ENCODE peak calls at places on chromosomes 5 and 9, in seven cellular contexts. M, I, G, E, H, V and C are unnamed samples.
A peak's percentile ranks its signal among the peaks of the same experiment; 100 is the strongest.

GRCh38 chr9:33437898-33438297 is 9.5 kb downstream of the AQP3 start:
- DNase-seq in G (no peak), H (no peak), V (no peak), I (no peak), E (no peak), M (no peak), C (no peak)

GRCh38 chr9:87792831-87793288 is 66.9 kb downstream of the CTSL start:
- DNase-seq in I (peak; percentile 75), G (peak; percentile 47), E (peak; percentile 95), V (peak; percentile 96), M (peak; percentile 56), H (peak; percentile 81), C (no peak)

GRCh38 chr9:94084314-94084713 is at the start of gene PTPDC1:
- DNase-seq in E (peak; percentile 33), M (peak; percentile 8), G (peak; percentile 83), I (peak; percentile 76), V (peak; percentile 83), H (peak; percentile 73), C (peak; percentile 41)

GRCh38 chr9:68462004-68462775 is 78.5 kb downstream of the TMEM252 start:
- DNase-seq in V (peak; percentile 2), I (peak; percentile 45), G (no peak), H (no peak), E (no peak), M (no peak), C (no peak)

GRCh38 chr9:89775641-89776040 is 170.8 kb downstream of the GADD45G start:
- DNase-seq in E (no peak), I (no peak), H (no peak), G (no peak), M (no peak), V (no peak), C (no peak)

GRCh38 chr5:76715734-76716455 is at the start of gene F2R:
- DNase-seq in E (peak; percentile 69), M (peak; percentile 94), G (peak; percentile 83), H (peak; percentile 76), I (peak; percentile 81), V (peak; percentile 78), C (peak; percentile 82)

GRCh38 chr5:1394881-1395860 is 50.1 kb downstream of the SLC6A3 start:
- DNase-seq in G (no peak), H (no peak), M (no peak), E (no peak), V (no peak), I (no peak), C (no peak)

GRCh38 chr5:80082731-80083114 is 47.6 kb downstream of the THBS4 start:
- DNase-seq in G (peak; percentile 89), I (peak; percentile 71), V (peak; percentile 78), H (peak; percentile 80), E (peak; percentile 73), M (peak; percentile 59), C (peak; percentile 65)

GRCh38 chr9:128607642-128608350 is 48.9 kb downstream of the DYNC2I2 start:
- DNase-seq in E (no peak), V (peak; percentile 52), I (peak; percentile 62), H (peak; percentile 84), M (no peak), G (no peak), C (no peak)

GRCh38 chr5:94329115-94329514 is 289.3 kb downstream of the KIAA0825 start:
- DNase-seq in E (peak; percentile 4), I (no peak), V (no peak), G (no peak), H (no peak), M (no peak), C (no peak)

GRCh38 chr9:90344013-90344412 is 298.6 kb downstream of the DIRAS2 start:
- DNase-seq in M (no peak), I (peak; percentile 34), V (peak; percentile 54), E (no peak), H (peak; percentile 74), G (no peak), C (no peak)

GRCh38 chr5:149130932-149131273 is 10.4 kb upstream of the ABLIM3 start:
- DNase-seq in I (peak; percentile 46), M (no peak), V (no peak), E (no peak), G (no peak), H (no peak), C (no peak)

GRCh38 chr5:30498972-30499371 is 694.5 kb upstream of the CDH6 start:
- DNase-seq in H (no peak), M (no peak), G (no peak), E (no peak), I (no peak), V (no peak), C (no peak)

GRCh38 chr9:9746826-9747225 is 866.0 kb downstream of the PTPRD start:
- DNase-seq in G (no peak), E (no peak), I (no peak), M (peak; percentile 26), H (no peak), V (no peak), C (no peak)

GRCh38 chr9:35733109-35733541 is 659 bp downstream of the CREB3 start:
- DNase-seq in I (peak; percentile 75), G (peak; percentile 78), H (peak; percentile 87), E (peak; percentile 78), M (peak; percentile 70), V (peak; percentile 57), C (peak; percentile 45)

GRCh38 chr5:43075319-43076293 is 35.5 kb upstream of the ANXA2R start:
- DNase-seq in I (no peak), G (no peak), H (no peak), M (peak; percentile 46), V (peak; percentile 68), E (no peak), C (no peak)

GRCh38 chr9:88953401-88954029 is 37.8 kb upstream of the S1PR3 start:
- DNase-seq in E (no peak), I (peak; percentile 84), M (peak; percentile 29), G (no peak), H (no peak), V (peak; percentile 65), C (no peak)

GRCh38 chr9:35673998-35674361 is 252 bp downstream of the CA9 start:
- DNase-seq in G (no peak), H (no peak), E (no peak), M (no peak), V (no peak), I (no peak), C (no peak)

GRCh38 chr9:124216474-124217176 is 41.1 kb upstream of the NEK6 start:
- DNase-seq in M (no peak), E (no peak), H (no peak), G (no peak), V (no peak), I (no peak), C (no peak)

GRCh38 chr9:131668439-131669233 is 71.2 kb downstream of the RAPGEF1 start:
- DNase-seq in H (peak; percentile 43), M (peak; percentile 80), V (peak; percentile 56), G (no peak), E (no peak), I (peak; percentile 88), C (no peak)

GRCh38 chr5:180785794-180786221 is 16.8 kb downstream of the MGAT1 start:
- DNase-seq in I (peak; percentile 83), G (peak; percentile 88), E (no peak), M (peak; percentile 67), V (peak; percentile 80), H (peak; percentile 61), C (no peak)

GRCh38 chr5:81749562-81750307 is 1.2 kb downstream of the SSBP2 start:
- DNase-seq in I (no peak), E (no peak), G (peak; percentile 55), H (peak; percentile 27), V (no peak), M (peak; percentile 14), C (peak; percentile 77)
- TF ChIP-seq CTCF in I (no peak), E (no peak), G (peak; percentile 20), H (no peak), V (no peak), M (peak; percentile 1), C (no peak)

GRCh38 chr5:132594170-132594569 is 37.4 kb downstream of the RAD50 start:
- DNase-seq in V (no peak), M (no peak), H (no peak), E (no peak), I (no peak), G (no peak), C (no peak)

GRCh38 chr5:132595624-132596023 is 38.8 kb downstream of the RAD50 start:
- DNase-seq in M (no peak), E (no peak), H (no peak), G (no peak), V (peak; percentile 7), I (no peak), C (no peak)

GRCh38 chr5:132592521-132592920 is 35.7 kb downstream of the RAD50 start:
- DNase-seq in I (peak; percentile 53), V (peak; percentile 20), G (no peak), H (no peak), M (no peak), E (no peak), C (no peak)

GRCh38 chr5:132589467-132589866 is 32.7 kb downstream of the RAD50 start:
- DNase-seq in H (no peak), I (no peak), M (no peak), E (no peak), V (no peak), G (no peak), C (no peak)

DNA sequence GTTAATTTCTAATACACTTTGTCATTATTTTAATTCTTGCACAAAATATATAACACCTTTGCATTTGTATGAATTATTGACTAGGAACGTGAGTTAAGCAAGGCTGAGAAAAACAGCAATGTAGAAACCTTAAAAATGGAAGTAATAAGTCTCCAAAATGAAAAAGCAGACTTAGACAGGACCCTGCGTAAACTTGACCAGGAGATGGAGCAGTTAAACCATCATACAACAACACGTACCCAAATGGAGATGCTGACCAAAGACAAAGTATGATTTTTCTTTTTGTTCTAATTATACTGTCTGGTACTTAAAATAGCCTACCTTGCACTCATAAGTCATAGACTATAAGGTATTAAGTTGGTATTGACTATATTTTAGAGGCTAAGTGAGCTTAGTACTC is 34.4 kb downstream of the RAD50 start:
- DNase-seq in I (peak; percentile 15), V (peak; percentile 20), G (no peak), H (peak; percentile 8), E (peak; percentile 18), M (peak; percentile 23), C (no peak)
- TF ChIP-seq CTCF in I (no peak), V (no peak), G (peak; percentile 22), H (no peak), E (no peak), M (no peak), C (no peak)

GRCh38 chr9:18208166-18209059 is 265.5 kb upstream of the ADAMTSL1 start:
- DNase-seq in M (peak; percentile 52), E (peak; percentile 42), H (peak; percentile 38), I (peak; percentile 10), G (peak; percentile 76), V (peak; percentile 42), C (peak; percentile 41)
- TF ChIP-seq CTCF in M (peak; percentile 62), E (peak; percentile 37), H (peak; percentile 73), I (peak; percentile 42), G (peak; percentile 81), V (peak; percentile 68), C (peak; percentile 64)

DNA sequence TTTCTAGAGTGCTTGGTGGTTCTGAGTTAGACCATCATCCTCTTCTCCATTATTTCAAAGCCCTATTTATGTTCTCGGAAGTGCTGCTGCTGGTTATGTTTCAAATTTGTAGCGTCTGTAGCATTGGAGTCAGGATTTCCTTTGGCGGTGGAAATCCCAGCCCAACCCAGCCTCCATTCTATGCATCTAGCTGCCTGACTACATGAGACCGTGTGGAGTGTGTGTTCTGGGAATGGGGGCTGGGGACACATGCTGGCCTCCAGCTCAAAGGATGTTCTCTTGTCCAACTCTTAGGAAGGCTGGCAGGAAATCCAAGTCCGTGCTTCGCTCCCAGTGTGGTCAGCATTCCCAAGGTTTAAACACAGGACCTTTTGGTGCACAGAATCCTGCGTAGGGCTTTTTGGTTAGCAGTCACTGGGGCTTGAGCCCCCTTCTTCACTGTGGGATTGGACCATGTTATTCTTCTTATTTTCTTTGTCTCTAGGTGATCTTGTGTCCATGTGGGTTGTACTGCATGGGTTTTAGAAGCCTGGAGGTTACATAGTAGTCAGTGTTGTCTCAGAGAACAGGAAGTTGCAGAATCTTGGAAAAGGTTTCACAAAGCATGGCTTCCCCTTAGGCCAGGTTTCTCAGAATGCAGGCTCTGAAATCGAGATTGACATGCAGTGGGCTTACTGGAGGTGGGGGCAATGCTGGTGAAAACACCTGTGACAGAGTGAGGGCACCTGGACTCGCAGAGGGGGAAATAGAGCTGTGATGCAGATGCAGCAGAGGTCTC is 132.2 kb downstream of the ARHGAP26 start:
- DNase-seq in M (no peak), G (no peak), V (no peak), H (no peak), I (no peak), E (no peak), C (no peak)
- TF ChIP-seq CTCF in M (no peak), G (no peak), V (no peak), H (no peak), I (no peak), E (no peak), C (no peak)